ENCODE peak calls at places on chromosome 11, in five cellular contexts. One of them, this sample, is unnamed.

GRCh38 chr11:124756753-124757227 is 4.7 kb upstream of the VSIG2 start:
- DNase-seq in sigmoid colon: no peak
- DNase-seq in AG04450: no peak
- DNase-seq in GM23338: peak; percentile 41
- DNase-seq in thoracic aorta: no peak
- DNase-seq in this sample: no peak

GRCh38 chr11:56273854-56274253 is at the start of gene OR5T1:
- DNase-seq in thoracic aorta: no peak
- DNase-seq in GM23338: no peak
- DNase-seq in AG04450: no peak
- DNase-seq in sigmoid colon: no peak
- DNase-seq in this sample: no peak

GRCh38 chr11:130726647-130727046 is 189.6 kb downstream of the SNX19 start:
- DNase-seq in AG04450: no peak
- DNase-seq in thoracic aorta: no peak
- DNase-seq in sigmoid colon: no peak
- DNase-seq in GM23338: no peak
- DNase-seq in this sample: no peak

GRCh38 chr11:75775056-75775455 is 6.5 kb downstream of the DGAT2 start:
- DNase-seq in GM23338: peak; percentile 56
- DNase-seq in thoracic aorta: no peak
- DNase-seq in sigmoid colon: peak; percentile 32
- DNase-seq in AG04450: no peak
- DNase-seq in this sample: no peak

GRCh38 chr11:100808904-100809491 is 121.9 kb downstream of the ARHGAP42 start:
- DNase-seq in AG04450: no peak
- DNase-seq in thoracic aorta: no peak
- DNase-seq in GM23338: peak; percentile 20
- DNase-seq in sigmoid colon: no peak
- DNase-seq in this sample: no peak

GRCh38 chr11:11975201-11976092 is 33.0 kb downstream of the DKK3 start:
- DNase-seq in thoracic aorta: no peak
- DNase-seq in AG04450: no peak
- DNase-seq in GM23338: no peak
- DNase-seq in sigmoid colon: no peak
- DNase-seq in this sample: peak; percentile 55

GRCh38 chr11:74685905-74686304 is 45.3 kb downstream of the CHRDL2 start:
- DNase-seq in sigmoid colon: peak; percentile 76
- DNase-seq in AG04450: no peak
- DNase-seq in thoracic aorta: no peak
- DNase-seq in GM23338: no peak
- DNase-seq in this sample: no peak

GRCh38 chr11:6655020-6655789 is 404 bp downstream of the DCHS1 start:
- DNase-seq in sigmoid colon: peak; percentile 74
- DNase-seq in thoracic aorta: peak; percentile 56
- DNase-seq in AG04450: no peak
- DNase-seq in GM23338: peak; percentile 41
- DNase-seq in this sample: no peak

GRCh38 chr11:116693206-116694016 is 79.4 kb downstream of the BUD13 start:
- DNase-seq in AG04450: no peak
- DNase-seq in GM23338: no peak
- DNase-seq in sigmoid colon: peak; percentile 40
- DNase-seq in thoracic aorta: no peak
- DNase-seq in this sample: no peak

GRCh38 chr11:124762624-124763155 is 600 bp upstream of the ESAM start:
- DNase-seq in thoracic aorta: no peak
- DNase-seq in sigmoid colon: no peak
- DNase-seq in AG04450: no peak
- DNase-seq in GM23338: no peak
- DNase-seq in this sample: no peak

GRCh38 chr11:83773950-83774880 is 488.0 kb upstream of the CCDC90B start:
- DNase-seq in sigmoid colon: no peak
- DNase-seq in GM23338: no peak
- DNase-seq in thoracic aorta: no peak
- DNase-seq in AG04450: no peak
- DNase-seq in this sample: no peak

GRCh38 chr11:61472868-61473267 is 35.7 kb upstream of the LRRC10B start:
- DNase-seq in sigmoid colon: peak; percentile 88
- DNase-seq in thoracic aorta: no peak
- DNase-seq in AG04450: no peak
- DNase-seq in GM23338: no peak
- DNase-seq in this sample: no peak

GRCh38 chr11:118106789-118107335 is 20.1 kb upstream of the SMIM35 start:
- DNase-seq in AG04450: no peak
- DNase-seq in thoracic aorta: no peak
- DNase-seq in sigmoid colon: no peak
- DNase-seq in GM23338: no peak
- DNase-seq in this sample: no peak

GRCh38 chr11:15627560-15627959 is 512.8 kb downstream of the INSC start:
- DNase-seq in AG04450: peak; percentile 7
- DNase-seq in thoracic aorta: no peak
- DNase-seq in sigmoid colon: no peak
- DNase-seq in GM23338: no peak
- DNase-seq in this sample: no peak

GRCh38 chr11:121059605-121060004 is 35.7 kb downstream of the TBCEL start:
- DNase-seq in thoracic aorta: no peak
- DNase-seq in AG04450: no peak
- DNase-seq in GM23338: no peak
- DNase-seq in sigmoid colon: no peak
- DNase-seq in this sample: no peak

GRCh38 chr11:44726278-44727113 is at the start of gene TSPAN18:
- DNase-seq in sigmoid colon: peak; percentile 68
- DNase-seq in GM23338: peak; percentile 78
- DNase-seq in AG04450: no peak
- DNase-seq in thoracic aorta: no peak
- DNase-seq in this sample: no peak

GRCh38 chr11:26623076-26623666 is 51.1 kb upstream of the MUC15 start:
- DNase-seq in AG04450: no peak
- DNase-seq in GM23338: no peak
- DNase-seq in sigmoid colon: no peak
- DNase-seq in thoracic aorta: no peak
- DNase-seq in this sample: no peak

GRCh38 chr11:14635559-14635958 is 8.0 kb upstream of the PDE3B start:
- DNase-seq in thoracic aorta: no peak
- DNase-seq in GM23338: no peak
- DNase-seq in AG04450: no peak
- DNase-seq in sigmoid colon: no peak
- DNase-seq in this sample: no peak

GRCh38 chr11:88680806-88681205 is 343.3 kb upstream of the CTSC start:
- DNase-seq in sigmoid colon: no peak
- DNase-seq in thoracic aorta: no peak
- DNase-seq in AG04450: no peak
- DNase-seq in GM23338: no peak
- DNase-seq in this sample: no peak

GRCh38 chr11:29914203-29914930 is 102.5 kb downstream of the KCNA4 start:
- DNase-seq in sigmoid colon: no peak
- DNase-seq in AG04450: no peak
- DNase-seq in thoracic aorta: no peak
- DNase-seq in GM23338: no peak
- DNase-seq in this sample: no peak

GRCh38 chr11:128848815-128849455 is 18.2 kb downstream of the KCNJ1 start:
- DNase-seq in GM23338: peak; percentile 91
- DNase-seq in thoracic aorta: no peak
- DNase-seq in sigmoid colon: no peak
- DNase-seq in AG04450: no peak
- DNase-seq in this sample: peak; percentile 45

GRCh38 chr11:9662273-9662672 is 1.6 kb upstream of the SWAP70 start:
- DNase-seq in sigmoid colon: no peak
- DNase-seq in thoracic aorta: no peak
- DNase-seq in AG04450: no peak
- DNase-seq in GM23338: no peak
- DNase-seq in this sample: no peak

GRCh38 chr11:7442588-7443215 is 42.6 kb upstream of the OLFML1 start:
- DNase-seq in GM23338: peak; percentile 84
- DNase-seq in thoracic aorta: no peak
- DNase-seq in AG04450: peak; percentile 2
- DNase-seq in sigmoid colon: peak; percentile 77
- DNase-seq in this sample: no peak

GRCh38 chr11:56841210-56841810 is 92.8 kb upstream of the OR9G4 start:
- DNase-seq in sigmoid colon: no peak
- DNase-seq in thoracic aorta: no peak
- DNase-seq in GM23338: peak; percentile 82
- DNase-seq in AG04450: peak; percentile 13
- DNase-seq in this sample: no peak

GRCh38 chr11:125378083-125378482 is 118.0 kb downstream of the FEZ1 start:
- DNase-seq in AG04450: no peak
- DNase-seq in sigmoid colon: no peak
- DNase-seq in thoracic aorta: no peak
- DNase-seq in GM23338: no peak
- DNase-seq in this sample: no peak

GRCh38 chr11:111185259-111185658 is 60.3 kb upstream of the POU2AF2 start:
- DNase-seq in thoracic aorta: no peak
- DNase-seq in sigmoid colon: no peak
- DNase-seq in GM23338: no peak
- DNase-seq in AG04450: no peak
- DNase-seq in this sample: no peak

DNA sequence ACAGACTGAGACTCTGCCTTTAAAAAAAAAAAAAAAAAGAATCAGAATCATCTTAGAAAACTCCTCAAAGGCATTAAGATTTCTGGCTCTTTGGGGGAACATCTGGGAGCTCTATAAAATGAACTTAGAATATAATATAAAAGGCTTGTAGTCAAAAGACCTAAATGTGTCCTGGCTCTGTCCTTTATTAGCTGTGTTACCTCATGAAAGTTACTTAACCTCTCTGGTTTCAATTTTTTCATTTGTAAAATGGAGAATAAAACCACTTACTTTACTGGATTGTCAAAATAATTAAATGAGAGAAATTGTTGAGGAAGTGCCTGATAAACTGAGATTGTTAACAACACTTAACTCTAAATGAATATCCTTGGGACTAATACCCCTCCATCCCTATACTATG is 81.8 kb downstream of the FAM168A start:
- DNase-seq in sigmoid colon: no peak
- DNase-seq in thoracic aorta: no peak
- DNase-seq in AG04450: no peak
- DNase-seq in GM23338: no peak
- DNase-seq in this sample: no peak
- H3K4me3 ChIP-seq in sigmoid colon: no peak overlapping the region
- H3K4me3 ChIP-seq in thoracic aorta: no peak overlapping the region
- H3K4me3 ChIP-seq in AG04450: no peak overlapping the region
- H3K4me3 ChIP-seq in GM23338: no peak overlapping the region
- H3K4me3 ChIP-seq in this sample: no peak overlapping the region

GRCh38 chr11:66287256-66288137 is 1.4 kb downstream of the YIF1A start:
- DNase-seq in sigmoid colon: no peak
- DNase-seq in AG04450: no peak
- DNase-seq in thoracic aorta: no peak
- DNase-seq in GM23338: no peak
- DNase-seq in this sample: no peak
- H3K27ac ChIP-seq in sigmoid colon: no peak overlapping the region
- H3K27ac ChIP-seq in AG04450: no peak overlapping the region
- H3K27ac ChIP-seq in thoracic aorta: no peak overlapping the region
- H3K27ac ChIP-seq in GM23338: no peak overlapping the region
- H3K27ac ChIP-seq in this sample: peak overlapping the region; percentile 96

GRCh38 chr11:113533425-113533698 is 58.2 kb upstream of the DRD2 start:
- DNase-seq in GM23338: no peak
- DNase-seq in sigmoid colon: no peak
- DNase-seq in thoracic aorta: no peak
- DNase-seq in AG04450: no peak
- DNase-seq in this sample: no peak

GRCh38 chr11:113534625-113535024 is 59.4 kb upstream of the DRD2 start:
- DNase-seq in AG04450: no peak
- DNase-seq in GM23338: no peak
- DNase-seq in sigmoid colon: no peak
- DNase-seq in thoracic aorta: no peak
- DNase-seq in this sample: no peak

GRCh38 chr11:113531078-113531477 is 55.9 kb upstream of the DRD2 start:
- DNase-seq in thoracic aorta: no peak
- DNase-seq in AG04450: no peak
- DNase-seq in sigmoid colon: no peak
- DNase-seq in GM23338: no peak
- DNase-seq in this sample: no peak

GRCh38 chr11:113531575-113532451 is 56.6 kb upstream of the DRD2 start:
- DNase-seq in GM23338: no peak
- DNase-seq in AG04450: no peak
- DNase-seq in sigmoid colon: no peak
- DNase-seq in thoracic aorta: no peak
- DNase-seq in this sample: no peak

GRCh38 chr11:113532697-113533424 is 57.7 kb upstream of the DRD2 start:
- DNase-seq in thoracic aorta: peak; percentile 11
- DNase-seq in sigmoid colon: peak; percentile 77
- DNase-seq in AG04450: peak; percentile 50
- DNase-seq in GM23338: peak; percentile 93
- DNase-seq in this sample: no peak
- TF ChIP-seq CTCF in thoracic aorta: peak; percentile 79
- TF ChIP-seq CTCF in sigmoid colon: peak; percentile 30
- TF ChIP-seq CTCF in AG04450: peak; percentile 98
- TF ChIP-seq CTCF in GM23338: peak; percentile 94
- TF ChIP-seq CTCF in this sample: peak; percentile 65

GRCh38 chr11:59106363-59107336 is at the start of gene FAM111B:
- DNase-seq in thoracic aorta: peak; percentile 35
- DNase-seq in AG04450: peak; percentile 60
- DNase-seq in GM23338: peak; percentile 97
- DNase-seq in sigmoid colon: peak; percentile 91
- DNase-seq in this sample: peak; percentile 82
- H3K4me3 ChIP-seq in thoracic aorta: peak within 1 kb of the TSS; percentile 72
- H3K4me3 ChIP-seq in AG04450: peak within 1 kb of the TSS; percentile 69
- H3K4me3 ChIP-seq in GM23338: peak within 1 kb of the TSS; percentile 80
- H3K4me3 ChIP-seq in sigmoid colon: peak within 1 kb of the TSS; percentile 49
- H3K4me3 ChIP-seq in this sample: peak within 1 kb of the TSS; percentile 73

GRCh38 chr11:64466115-64466718 is 107.3 kb downstream of the RPS6KA4 start:
- DNase-seq in sigmoid colon: peak; percentile 12
- DNase-seq in GM23338: no peak
- DNase-seq in thoracic aorta: no peak
- DNase-seq in AG04450: no peak
- DNase-seq in this sample: peak; percentile 28
- H3K27ac ChIP-seq in sigmoid colon: no peak overlapping the region
- H3K27ac ChIP-seq in GM23338: no peak overlapping the region
- H3K27ac ChIP-seq in thoracic aorta: no peak overlapping the region
- H3K27ac ChIP-seq in AG04450: no peak overlapping the region
- H3K27ac ChIP-seq in this sample: no peak overlapping the region

DNA sequence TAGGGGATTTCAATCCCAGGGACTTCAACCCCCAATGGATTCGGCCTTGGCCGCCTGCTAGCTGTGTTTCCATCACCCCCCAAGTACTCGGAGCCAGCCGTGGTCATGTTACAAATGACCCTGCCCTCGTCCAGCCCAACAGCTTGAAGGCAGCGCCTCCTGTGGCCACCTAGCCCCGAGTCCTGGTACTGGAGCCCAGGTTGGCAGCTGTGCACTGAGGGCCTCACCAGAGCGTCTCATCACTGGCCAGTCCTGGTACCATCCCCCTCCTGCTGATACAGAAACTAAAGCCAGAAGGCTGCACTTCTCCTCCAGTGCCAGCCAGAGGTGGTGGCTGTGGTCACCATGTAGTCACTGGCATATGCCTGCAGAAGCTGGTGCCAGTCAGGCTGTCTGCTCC is 44.9 kb upstream of the FADD start:
- DNase-seq in sigmoid colon: no peak
- DNase-seq in thoracic aorta: no peak
- DNase-seq in GM23338: peak; percentile 88
- DNase-seq in AG04450: no peak
- DNase-seq in this sample: no peak
- TF ChIP-seq CTCF in sigmoid colon: no peak
- TF ChIP-seq CTCF in thoracic aorta: peak; percentile 40
- TF ChIP-seq CTCF in GM23338: peak; percentile 65
- TF ChIP-seq CTCF in AG04450: peak; percentile 42
- TF ChIP-seq CTCF in this sample: no peak

This sample was measured in coronary artery.